ENCODE peak calls at places on chromosome 12, in four cellular contexts. S, Y, Q and J are unnamed samples.

GRCh38 chr12:118332511-118332910 is 40.2 kb downstream of the TAOK3 start:
- DNase-seq in Q (no peak), S (peak; percentile 46), Y (no peak), J (no peak)

GRCh38 chr12:1592444-1593231 is 1.7 kb downstream of the FBXL14 start:
- DNase-seq in Y (peak; percentile 62), S (peak; percentile 88), Q (peak; percentile 77), J (peak; percentile 70)

GRCh38 chr12:68425998-68426397 is 93.8 kb upstream of the MDM1 start:
- DNase-seq in S (peak; percentile 81), Q (no peak), Y (no peak), J (no peak)

GRCh38 chr12:34603382-34604035 is 581.2 kb downstream of the ALG10 start:
- DNase-seq in Q (no peak), Y (no peak), S (no peak), J (no peak)

GRCh38 chr12:14954269-14954668 is 7.1 kb downstream of the ARHGDIB start:
- DNase-seq in Y (no peak), S (no peak), Q (peak; percentile 79), J (no peak)

GRCh38 chr12:68771223-68771925 is 25.4 kb downstream of the SLC35E3 start:
- DNase-seq in Q (no peak), Y (no peak), S (no peak), J (no peak)

GRCh38 chr12:62658910-62659309 is 192.3 kb downstream of the MON2 start:
- DNase-seq in Q (no peak), Y (no peak), S (peak; percentile 41), J (no peak)

GRCh38 chr12:130111965-130112496 is 50.2 kb upstream of the FZD10 start:
- DNase-seq in Q (no peak), Y (no peak), S (no peak), J (no peak)

GRCh38 chr12:25422241-25422640 is 130.8 kb downstream of the LMNTD1 start:
- DNase-seq in S (peak; percentile 5), Q (no peak), Y (no peak), J (no peak)

GRCh38 chr12:32069071-32069470 is 37.6 kb upstream of the BICD1 start:
- DNase-seq in Q (no peak), S (peak; percentile 29), Y (no peak), J (no peak)

GRCh38 chr12:96044017-96044985 is 8.9 kb upstream of the LTA4H start:
- DNase-seq in S (peak; percentile 69), Q (peak; percentile 33), Y (no peak), J (no peak)

GRCh38 chr12:2190085-2190484 is 137.3 kb downstream of the CACNA1C start:
- DNase-seq in Y (peak; percentile 69), Q (no peak), S (no peak), J (no peak)

GRCh38 chr12:114658002-114658441 is 26.0 kb downstream of the TBX3 start:
- DNase-seq in Q (no peak), S (no peak), Y (no peak), J (no peak)

GRCh38 chr12:64528616-64529015 is 76.7 kb downstream of the TBK1 start:
- DNase-seq in Q (no peak), S (peak; percentile 56), Y (no peak), J (no peak)

GRCh38 chr12:18468521-18469075 is 207.3 kb downstream of the PIK3C2G start:
- DNase-seq in S (peak; percentile 83), Y (no peak), Q (no peak), J (no peak)

GRCh38 chr12:28899951-28900350 is 249.1 kb upstream of the FAR2 start:
- DNase-seq in Y (no peak), Q (no peak), S (peak; percentile 93), J (no peak)

GRCh38 chr12:33752854-33753253 is 269.4 kb upstream of the ALG10 start:
- DNase-seq in Q (no peak), Y (no peak), S (no peak), J (no peak)

GRCh38 chr12:91072931-91073330 is 15.1 kb upstream of the KERA start:
- DNase-seq in S (no peak), Y (no peak), Q (no peak), J (no peak)

GRCh38 chr12:44881197-44881596 is 5.1 kb upstream of the NELL2 start:
- DNase-seq in S (no peak), Y (no peak), Q (no peak), J (no peak)

GRCh38 chr12:26443309-26443708 is 247.9 kb downstream of the SSPN start:
- DNase-seq in S (no peak), Y (no peak), Q (no peak), J (no peak)

GRCh38 chr12:22518067-22518719 is 26.1 kb downstream of the C2CD5 start:
- DNase-seq in S (no peak), Y (no peak), Q (no peak), J (no peak)

GRCh38 chr12:46494424-46494823 is 121.9 kb upstream of the SLC38A2 start:
- DNase-seq in S (peak; percentile 63), Q (no peak), Y (no peak), J (no peak)

GRCh38 chr12:58711968-58712367 is 208.3 kb downstream of the LRIG3 start:
- DNase-seq in Y (no peak), Q (no peak), S (peak; percentile 73), J (no peak)
- H3K4me2 ChIP-seq in Y (no peak overlapping the region), Q (no peak overlapping the region), S (peak overlapping the region; percentile 60), J (no peak overlapping the region)

DNA sequence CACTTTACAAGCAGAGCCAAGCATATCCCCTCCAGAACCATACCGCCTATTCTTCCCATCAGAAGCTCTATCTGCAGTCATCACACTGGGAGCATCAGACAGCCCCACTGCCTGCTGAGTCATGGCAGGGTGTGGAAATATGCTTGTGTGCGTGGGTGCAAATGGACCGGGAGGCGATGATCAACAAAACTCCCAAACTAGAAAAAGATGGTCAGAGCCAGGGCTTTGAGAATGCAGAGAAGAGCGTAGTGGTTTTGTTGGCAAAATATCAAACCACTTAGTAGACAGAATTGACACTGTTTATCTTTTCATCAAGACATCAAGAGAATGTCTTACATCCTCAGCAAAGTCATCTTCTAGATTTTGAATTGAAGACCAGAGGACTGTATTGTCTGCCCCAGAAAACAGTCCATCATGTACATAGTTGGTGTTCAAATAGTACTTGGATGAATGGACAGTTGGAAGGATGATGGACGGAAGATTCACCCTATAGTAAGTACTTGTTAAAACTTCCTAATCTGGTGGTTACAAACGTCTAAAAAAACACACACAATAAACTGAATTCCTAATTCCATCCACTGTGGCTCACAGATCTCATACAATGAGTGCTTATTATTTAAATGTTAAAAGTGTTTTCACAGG is 54.9 kb downstream of the VWF start:
- DNase-seq in Q (no peak), Y (no peak), S (peak; percentile 96), J (no peak)
- H3K4me2 ChIP-seq in Q (no peak overlapping the region), Y (no peak overlapping the region), S (peak overlapping the region; percentile 50), J (no peak overlapping the region)

DNA sequence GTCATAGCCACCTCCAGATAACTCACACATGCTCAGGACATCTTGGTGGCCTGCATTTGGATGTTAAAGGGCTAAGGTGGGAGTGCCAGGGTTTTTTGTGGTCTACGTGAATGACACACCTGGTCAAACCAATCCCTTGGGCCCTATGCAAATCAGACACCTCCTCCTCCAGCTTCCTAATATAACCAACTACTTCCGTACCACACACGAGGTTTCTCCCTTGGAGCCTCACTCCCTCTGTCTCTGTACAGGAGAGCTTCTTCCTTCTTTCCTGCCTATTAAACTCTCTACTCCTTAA is 19.6 kb downstream of the APOBEC1 start:
- DNase-seq in Q (peak; percentile 55), S (no peak), Y (no peak), J (peak; percentile 71)
- H3K4me2 ChIP-seq in Q (peak overlapping the region; percentile 51), S (no peak overlapping the region), Y (no peak overlapping the region), J (peak overlapping the region; percentile 66)

GRCh38 chr12:92270501-92270900 is 124.9 kb upstream of the BTG1 start:
- DNase-seq in Q (no peak), Y (no peak), S (no peak), J (no peak)
- H3K4me2 ChIP-seq in Q (no peak overlapping the region), Y (no peak overlapping the region), S (no peak overlapping the region), J (no peak overlapping the region)

DNA sequence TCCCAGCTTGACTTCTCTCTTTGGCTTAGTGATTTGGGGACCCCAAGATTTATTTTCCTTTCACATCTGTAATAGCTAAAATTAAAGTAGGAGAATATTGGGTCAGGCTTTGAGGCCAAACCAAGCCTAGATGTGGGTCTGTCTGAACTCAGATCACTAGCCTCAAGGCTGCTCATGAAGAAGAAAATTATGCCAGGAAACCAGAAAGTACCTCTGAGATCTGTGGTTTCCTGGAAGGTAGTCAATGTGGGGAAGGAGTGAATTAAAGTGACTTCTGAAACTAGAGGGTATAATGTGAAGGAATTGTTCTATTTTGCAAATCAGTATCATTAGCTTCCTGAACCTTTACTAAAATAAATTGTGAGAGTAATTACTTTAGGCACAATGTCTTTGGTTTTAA is 13.4 kb upstream of the CLEC12A start:
- DNase-seq in S (no peak), Q (no peak), Y (no peak), J (no peak)
- H3K4me2 ChIP-seq in S (no peak overlapping the region), Q (no peak overlapping the region), Y (no peak overlapping the region), J (no peak overlapping the region)